ENCODE peak calls at places on chromosomes 11 and 22, in four cellular contexts. H, A, Y and B are unnamed samples.
A peak's percentile ranks its signal among the peaks of the same experiment; 100 is the strongest.

GRCh38 chr11:46009647-46010046 is 87.2 kb downstream of the LARGE2 start:
- DNase-seq in H (no peak), A (no peak), Y (no peak), B (no peak)

GRCh38 chr11:71282581-71283351 is 30.4 kb upstream of the SHANK2 start:
- DNase-seq in H (no peak), A (peak; percentile 95), Y (no peak), B (no peak)

GRCh38 chr11:118921121-118921928 is 4.4 kb downstream of the BCL9L start:
- DNase-seq in H (peak; percentile 88), A (no peak), Y (peak; percentile 89), B (peak; percentile 75)

GRCh38 chr22:43272301-43272700 is 70.9 kb downstream of the SCUBE1 start:
- DNase-seq in H (no peak), A (no peak), Y (no peak), B (peak; percentile 31)

GRCh38 chr22:22666307-22667091 is 22.1 kb downstream of the GGTLC2 start:
- DNase-seq in H (no peak), A (no peak), Y (peak; percentile 33), B (peak; percentile 44)

GRCh38 chr11:17388609-17389204 is at the start of gene KCNJ11:
- DNase-seq in H (no peak), A (no peak), Y (no peak), B (no peak)

GRCh38 chr22:45207981-45208664 is 32.6 kb downstream of the KIAA0930 start:
- DNase-seq in H (no peak), A (no peak), Y (no peak), B (no peak)

GRCh38 chr22:30947163-30947820 is 21.3 kb downstream of the MORC2 start:
- DNase-seq in H (peak; percentile 35), A (peak; percentile 86), Y (no peak), B (no peak)

GRCh38 chr11:12817681-12818332 is 143.6 kb downstream of the TEAD1 start:
- DNase-seq in H (no peak), A (no peak), Y (no peak), B (no peak)

GRCh38 chr11:56396047-56396446 is 16.4 kb upstream of the OR5AL1 start:
- DNase-seq in H (no peak), A (no peak), Y (no peak), B (no peak)

GRCh38 chr11:20113147-20113435 is 47.2 kb downstream of the DBX1 start:
- DNase-seq in H (no peak), A (peak; percentile 48), Y (no peak), B (no peak)

GRCh38 chr11:64186205-64187165 is 514 bp downstream of the STIP1 start:
- DNase-seq in H (no peak), A (no peak), Y (no peak), B (peak; percentile 58)

GRCh38 chr11:132911186-132911585 is 621.1 kb downstream of the OPCML start:
- DNase-seq in H (no peak), A (no peak), Y (peak; percentile 7), B (no peak)

GRCh38 chr22:44329179-44329796 is 16.5 kb upstream of the SHISAL1 start:
- DNase-seq in H (no peak), A (no peak), Y (no peak), B (no peak)

GRCh38 chr11:70807195-70807543 is 408.8 kb downstream of the CTTN start:
- DNase-seq in H (no peak), A (no peak), Y (no peak), B (no peak)

GRCh38 chr11:119108151-119108856 is 1.2 kb downstream of the C2CD2L start:
- DNase-seq in H (no peak), A (peak; percentile 65), Y (no peak), B (no peak)

GRCh38 chr11:130223291-130223971 is 63.8 kb downstream of the ST14 start:
- DNase-seq in H (no peak), A (no peak), Y (no peak), B (no peak)

GRCh38 chr11:120254788-120255518 is 15.0 kb downstream of the POU2F3 start:
- DNase-seq in H (no peak), A (no peak), Y (no peak), B (no peak)

GRCh38 chr11:6703247-6704063 is 20.3 kb upstream of the MRPL17 start:
- DNase-seq in H (peak; percentile 27), A (peak; percentile 45), Y (peak; percentile 58), B (peak; percentile 52)

GRCh38 chr11:121661796-121662508 is 209.2 kb upstream of the SORL1-AS1 start:
- DNase-seq in H (no peak), A (no peak), Y (no peak), B (no peak)

GRCh38 chr22:25779890-25780289 is 37.9 kb downstream of the MYO18B start:
- DNase-seq in H (no peak), A (no peak), Y (no peak), B (no peak)

GRCh38 chr11:117045196-117045595 is 53.0 kb downstream of the SIK3 start:
- DNase-seq in H (no peak), A (no peak), Y (no peak), B (no peak)
- H3K4me3 ChIP-seq in H (no peak overlapping the region), A (no peak overlapping the region), Y (no peak overlapping the region), B (no peak overlapping the region)

DNA sequence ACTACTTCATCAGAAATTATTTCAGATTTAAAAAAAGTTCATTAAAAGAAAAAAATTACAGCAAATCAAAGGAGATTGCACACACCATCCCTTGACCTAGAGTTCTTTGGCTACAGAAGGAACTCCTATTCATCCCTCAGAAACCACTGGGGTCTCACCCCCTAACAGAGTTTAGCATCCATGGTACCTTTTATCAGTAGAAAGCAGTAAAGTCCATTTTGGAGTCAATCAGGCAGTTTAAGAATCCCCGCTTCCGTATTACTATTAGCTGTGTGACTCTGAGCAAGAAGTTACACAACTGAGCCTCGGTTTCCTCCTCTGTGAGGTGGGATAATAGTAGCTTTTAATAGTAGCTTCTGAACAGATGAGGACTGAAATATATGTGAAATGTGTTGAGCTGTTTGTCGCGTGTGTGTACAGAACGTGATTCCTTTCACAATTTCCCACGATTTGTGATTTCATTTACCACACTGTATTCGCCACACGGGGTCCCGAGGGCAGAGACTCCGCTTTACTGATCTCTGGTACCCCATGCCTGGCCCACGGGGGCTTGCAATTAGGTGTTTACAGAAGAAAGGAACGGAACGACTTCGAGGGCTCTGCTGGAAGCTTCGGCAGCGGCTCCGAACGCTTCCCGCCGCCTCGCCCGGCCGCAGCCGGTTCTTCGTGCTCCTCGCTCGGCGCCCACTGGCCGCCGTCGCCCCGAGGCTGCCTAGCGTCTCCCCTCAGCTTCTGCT is 72.5 kb upstream of the ZBED5 start:
- DNase-seq in H (peak; percentile 31), A (no peak), Y (no peak), B (peak; percentile 36)
- TF ChIP-seq CTCF in H (no peak), A (no peak), Y (no peak), B (no peak)

GRCh38 chr11:34155759-34156062 is 50.3 kb downstream of the NAT10 start:
- DNase-seq in H (no peak), A (no peak), Y (no peak), B (no peak)
- TF ChIP-seq POLR2A in H (no peak), A (no peak), Y (no peak), B (no peak)

DNA sequence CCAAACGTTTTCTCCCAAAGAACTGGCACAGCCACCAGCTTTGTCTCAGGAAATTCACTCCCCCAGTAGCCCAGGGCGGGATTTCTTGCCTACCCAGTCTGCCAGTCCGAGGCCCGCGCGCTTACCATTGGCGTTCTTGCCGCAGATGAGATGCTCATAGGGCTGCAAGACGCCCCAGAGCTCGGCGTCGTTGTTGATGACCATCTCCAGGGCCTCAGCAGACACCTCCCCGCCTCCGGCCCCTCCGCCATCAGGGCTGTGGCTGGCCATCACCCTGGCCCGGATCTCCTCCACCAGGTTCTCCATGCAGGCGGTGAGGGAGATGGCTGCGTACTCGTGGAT is 1.3 kb downstream of the ABTB2 start:
- DNase-seq in H (peak; percentile 35), A (no peak), Y (peak; percentile 62), B (peak; percentile 25)
- H3K4me3 ChIP-seq in H (peak overlapping the region; percentile 59), A (peak overlapping the region; percentile 59), Y (peak overlapping the region; percentile 79), B (peak overlapping the region; percentile 54)

DNA sequence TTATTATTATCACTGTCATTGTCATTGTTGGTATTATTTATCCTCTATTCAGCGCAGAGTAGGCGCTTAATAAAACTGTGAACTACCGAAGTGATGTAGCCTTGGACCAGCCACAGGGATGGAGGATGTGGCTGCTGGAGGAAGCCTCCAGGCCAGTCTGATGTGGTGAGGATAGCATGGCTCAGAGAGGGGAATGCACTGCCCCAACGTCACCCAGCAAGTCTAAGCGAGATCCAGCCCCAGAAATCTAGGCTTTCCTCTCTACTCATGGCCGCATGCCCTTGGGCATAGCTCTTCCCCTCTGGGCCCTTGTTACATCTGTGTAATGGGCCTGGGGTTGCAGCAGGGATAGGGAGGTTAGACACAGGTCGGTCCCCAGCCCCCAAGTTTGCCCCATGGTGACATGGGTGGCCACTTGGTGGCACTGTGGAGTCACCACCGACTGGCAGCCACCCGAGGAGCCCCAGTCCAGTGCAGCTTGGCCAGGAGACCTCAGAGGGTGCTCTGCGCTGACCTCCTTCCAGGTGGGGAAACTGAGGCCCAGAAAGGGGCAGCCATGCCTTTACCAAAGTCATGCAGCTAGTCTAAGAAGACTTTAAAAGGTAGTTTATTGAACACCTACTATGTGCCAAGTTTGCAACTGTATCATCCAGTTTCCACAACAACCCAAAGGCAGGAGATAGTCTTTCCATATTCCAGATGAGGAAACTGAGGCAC is 395.7 kb downstream of the MN1 start:
- DNase-seq in H (no peak), A (no peak), Y (peak; percentile 48), B (peak; percentile 72)
- TF ChIP-seq CTCF in H (peak; percentile 23), A (peak; percentile 65), Y (peak; percentile 64), B (peak; percentile 65)

DNA sequence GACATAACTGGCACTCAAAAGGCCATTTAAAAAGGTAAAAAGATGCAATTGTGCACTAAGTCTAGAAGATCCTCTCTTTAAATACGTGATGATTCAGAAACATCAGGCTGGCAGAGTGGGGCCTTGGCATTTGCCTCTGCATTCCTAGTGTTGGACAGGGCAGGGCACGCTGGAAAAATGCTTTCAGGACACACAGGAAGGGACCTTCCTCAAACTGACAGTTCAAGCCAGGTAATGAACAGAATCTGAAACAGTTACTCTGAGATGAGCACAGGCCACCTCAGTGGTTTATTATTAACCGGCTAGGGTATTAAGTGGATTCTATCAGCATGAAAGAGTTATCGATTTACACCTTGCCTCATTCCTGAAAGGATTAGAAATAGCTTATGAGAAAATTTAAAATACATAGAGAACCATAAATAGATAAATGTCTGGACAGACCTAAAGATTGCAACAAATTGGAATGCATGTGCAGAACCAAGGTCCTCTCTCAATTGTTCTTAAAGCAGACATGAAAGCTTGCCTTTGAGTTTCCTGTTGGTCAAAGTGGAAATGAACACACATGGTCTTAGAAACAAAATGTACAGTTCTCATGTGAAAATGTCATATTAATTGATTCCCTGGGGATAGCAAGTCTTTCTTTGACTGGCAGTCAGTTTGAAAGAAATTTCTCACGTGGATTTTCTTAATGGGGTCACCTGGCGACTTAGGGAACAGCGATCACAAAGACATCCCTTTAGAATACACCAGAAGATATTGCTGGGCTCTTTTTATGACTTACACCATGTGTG is 21.5 kb upstream of the CSNK2A3 start:
- DNase-seq in H (no peak), A (no peak), Y (no peak), B (no peak)
- TF ChIP-seq POLR2A in H (no peak), A (no peak), Y (no peak), B (no peak)